ENCODE peak calls at places on chromosomes 16 and 17, in six cellular contexts. One of them, this sample, is unnamed.

GRCh38 chr17:42779304-42779941 is 987 bp upstream of the WNK4 start:
- DNase-seq in fibroblast of lung: no peak
- DNase-seq in CD8-positive, alpha-beta T cell: no peak
- DNase-seq in right cardiac atrium: no peak
- DNase-seq in upper lobe of right lung: peak
- DNase-seq in PC-3: no peak
- DNase-seq in this sample: no peak

GRCh38 chr17:34740516-34740915 is 161.1 kb downstream of the TMEM132E start:
- DNase-seq in upper lobe of right lung: no peak
- DNase-seq in right cardiac atrium: no peak
- DNase-seq in fibroblast of lung: no peak
- DNase-seq in PC-3: no peak
- DNase-seq in CD8-positive, alpha-beta T cell: no peak
- DNase-seq in this sample: no peak

GRCh38 chr16:27326738-27327585 is 13.2 kb downstream of the IL4R start:
- DNase-seq in PC-3: peak
- DNase-seq in upper lobe of right lung: peak
- DNase-seq in fibroblast of lung: peak
- DNase-seq in CD8-positive, alpha-beta T cell: peak
- DNase-seq in right cardiac atrium: peak
- DNase-seq in this sample: peak

GRCh38 chr16:19431636-19432340 is 14.1 kb downstream of the TMC5 start:
- DNase-seq in fibroblast of lung: no peak
- DNase-seq in CD8-positive, alpha-beta T cell: no peak
- DNase-seq in upper lobe of right lung: no peak
- DNase-seq in right cardiac atrium: no peak
- DNase-seq in PC-3: no peak
- DNase-seq in this sample: no peak

GRCh38 chr16:70782237-70782636 is 18.7 kb downstream of the VAC14 start:
- DNase-seq in PC-3: no peak
- DNase-seq in CD8-positive, alpha-beta T cell: no peak
- DNase-seq in upper lobe of right lung: peak
- DNase-seq in right cardiac atrium: no peak
- DNase-seq in fibroblast of lung: no peak
- DNase-seq in this sample: no peak

GRCh38 chr16:49731911-49732310 is 124.0 kb downstream of the ZNF423 start:
- DNase-seq in right cardiac atrium: no peak
- DNase-seq in CD8-positive, alpha-beta T cell: no peak
- DNase-seq in upper lobe of right lung: no peak
- DNase-seq in PC-3: no peak
- DNase-seq in fibroblast of lung: no peak
- DNase-seq in this sample: no peak

GRCh38 chr16:26717826-26718225 is 348.9 kb upstream of the C16orf82 start:
- DNase-seq in upper lobe of right lung: no peak
- DNase-seq in fibroblast of lung: no peak
- DNase-seq in CD8-positive, alpha-beta T cell: no peak
- DNase-seq in PC-3: no peak
- DNase-seq in right cardiac atrium: no peak
- DNase-seq in this sample: no peak

GRCh38 chr17:47276868-47277267 is 23.2 kb downstream of the ITGB3 start:
- DNase-seq in right cardiac atrium: peak
- DNase-seq in upper lobe of right lung: peak
- DNase-seq in PC-3: peak
- DNase-seq in CD8-positive, alpha-beta T cell: no peak
- DNase-seq in fibroblast of lung: peak
- DNase-seq in this sample: peak

GRCh38 chr16:84673203-84673535 is 24.9 kb downstream of the KLHL36 start:
- DNase-seq in fibroblast of lung: no peak
- DNase-seq in CD8-positive, alpha-beta T cell: no peak
- DNase-seq in right cardiac atrium: no peak
- DNase-seq in PC-3: peak
- DNase-seq in upper lobe of right lung: no peak
- DNase-seq in this sample: peak

GRCh38 chr16:3459401-3460090 is 16.1 kb downstream of the NAA60 start:
- DNase-seq in CD8-positive, alpha-beta T cell: peak
- DNase-seq in upper lobe of right lung: no peak
- DNase-seq in right cardiac atrium: no peak
- DNase-seq in PC-3: peak
- DNase-seq in fibroblast of lung: no peak
- DNase-seq in this sample: no peak

GRCh38 chr16:1532081-1532760 is 1.2 kb upstream of the TMEM204 start:
- DNase-seq in CD8-positive, alpha-beta T cell: no peak
- DNase-seq in upper lobe of right lung: no peak
- DNase-seq in right cardiac atrium: peak
- DNase-seq in fibroblast of lung: peak
- DNase-seq in PC-3: no peak
- DNase-seq in this sample: no peak

GRCh38 chr17:30256756-30257506 is 21.4 kb upstream of the SLC6A4 start:
- DNase-seq in right cardiac atrium: no peak
- DNase-seq in PC-3: no peak
- DNase-seq in fibroblast of lung: peak
- DNase-seq in CD8-positive, alpha-beta T cell: no peak
- DNase-seq in upper lobe of right lung: no peak
- DNase-seq in this sample: peak

GRCh38 chr16:29146266-29146665 is 161.4 kb downstream of the LAT start:
- DNase-seq in CD8-positive, alpha-beta T cell: no peak
- DNase-seq in upper lobe of right lung: peak
- DNase-seq in fibroblast of lung: no peak
- DNase-seq in PC-3: no peak
- DNase-seq in right cardiac atrium: no peak
- DNase-seq in this sample: no peak

GRCh38 chr17:60231234-60231633 is 81.5 kb downstream of the CA4 start:
- DNase-seq in right cardiac atrium: no peak
- DNase-seq in PC-3: peak
- DNase-seq in CD8-positive, alpha-beta T cell: no peak
- DNase-seq in fibroblast of lung: peak
- DNase-seq in upper lobe of right lung: no peak
- DNase-seq in this sample: no peak

GRCh38 chr17:41666336-41666680 is 22.4 kb upstream of the EIF1 start:
- DNase-seq in upper lobe of right lung: peak
- DNase-seq in CD8-positive, alpha-beta T cell: peak
- DNase-seq in PC-3: peak
- DNase-seq in right cardiac atrium: peak
- DNase-seq in fibroblast of lung: peak
- DNase-seq in this sample: no peak
- H3K4me3 ChIP-seq in upper lobe of right lung: peak
- H3K4me3 ChIP-seq in CD8-positive, alpha-beta T cell: peak
- H3K4me3 ChIP-seq in PC-3: peak
- H3K4me3 ChIP-seq in right cardiac atrium: peak
- H3K4me3 ChIP-seq in fibroblast of lung: peak
- H3K4me3 ChIP-seq in this sample: peak

GRCh38 chr16:88358033-88358481 is 24.7 kb upstream of the ZNF469 start:
- DNase-seq in right cardiac atrium: peak
- DNase-seq in PC-3: no peak
- DNase-seq in CD8-positive, alpha-beta T cell: no peak
- DNase-seq in fibroblast of lung: no peak
- DNase-seq in upper lobe of right lung: peak
- DNase-seq in this sample: no peak

GRCh38 chr16:88356727-88357199 is 26.0 kb upstream of the ZNF469 start:
- DNase-seq in fibroblast of lung: no peak
- DNase-seq in PC-3: no peak
- DNase-seq in upper lobe of right lung: no peak
- DNase-seq in CD8-positive, alpha-beta T cell: no peak
- DNase-seq in right cardiac atrium: peak
- DNase-seq in this sample: no peak

GRCh38 chr16:88357306-88358032 is 25.3 kb upstream of the ZNF469 start:
- DNase-seq in PC-3: no peak
- DNase-seq in right cardiac atrium: peak
- DNase-seq in fibroblast of lung: no peak
- DNase-seq in upper lobe of right lung: no peak
- DNase-seq in CD8-positive, alpha-beta T cell: no peak
- DNase-seq in this sample: no peak

GRCh38 chr16:88360999-88361398 is 21.8 kb upstream of the ZNF469 start:
- DNase-seq in fibroblast of lung: no peak
- DNase-seq in CD8-positive, alpha-beta T cell: no peak
- DNase-seq in upper lobe of right lung: no peak
- DNase-seq in PC-3: no peak
- DNase-seq in right cardiac atrium: no peak
- DNase-seq in this sample: no peak

DNA sequence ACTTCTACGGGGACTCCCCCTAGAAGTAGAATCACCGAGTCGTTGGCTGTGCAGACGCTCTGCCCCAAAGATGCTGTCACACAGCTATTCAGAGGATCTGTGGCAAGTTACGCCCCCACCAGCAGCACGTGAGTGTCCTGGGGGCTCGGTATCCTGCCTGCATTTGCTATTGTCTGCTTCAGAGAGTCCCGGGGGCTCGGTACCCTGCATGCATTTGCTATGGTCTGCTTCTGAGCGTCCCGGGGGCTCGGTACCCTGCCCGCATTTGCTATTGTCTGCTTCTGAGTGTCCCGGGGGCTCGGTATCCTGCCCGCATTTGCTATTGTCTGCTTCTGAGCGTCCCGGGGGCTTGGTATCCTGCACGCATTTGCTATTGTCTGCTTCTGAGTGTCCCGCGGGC is 23.8 kb upstream of the ZNF469 start:
- DNase-seq in right cardiac atrium: peak
- DNase-seq in CD8-positive, alpha-beta T cell: no peak
- DNase-seq in fibroblast of lung: no peak
- DNase-seq in upper lobe of right lung: peak
- DNase-seq in PC-3: no peak
- DNase-seq in this sample: no peak
- H3K4me3 ChIP-seq in right cardiac atrium: no peak
- H3K4me3 ChIP-seq in CD8-positive, alpha-beta T cell: no peak
- H3K4me3 ChIP-seq in fibroblast of lung: no peak
- H3K4me3 ChIP-seq in upper lobe of right lung: no peak
- H3K4me3 ChIP-seq in PC-3: no peak
- H3K4me3 ChIP-seq in this sample: no peak

GRCh38 chr17:77935121-77935571 is 23.4 kb upstream of the TNRC6C start:
- DNase-seq in upper lobe of right lung: no peak
- DNase-seq in CD8-positive, alpha-beta T cell: no peak
- DNase-seq in right cardiac atrium: no peak
- DNase-seq in PC-3: no peak
- DNase-seq in fibroblast of lung: no peak
- DNase-seq in this sample: no peak
- H3K4me3 ChIP-seq in upper lobe of right lung: no peak
- H3K4me3 ChIP-seq in CD8-positive, alpha-beta T cell: no peak
- H3K4me3 ChIP-seq in right cardiac atrium: no peak
- H3K4me3 ChIP-seq in PC-3: no peak
- H3K4me3 ChIP-seq in fibroblast of lung: no peak
- H3K4me3 ChIP-seq in this sample: no peak

GRCh38 chr16:22120440-22120839 is 28.1 kb downstream of the VWA3A start:
- DNase-seq in upper lobe of right lung: no peak
- DNase-seq in fibroblast of lung: no peak
- DNase-seq in CD8-positive, alpha-beta T cell: no peak
- DNase-seq in PC-3: no peak
- DNase-seq in right cardiac atrium: no peak
- DNase-seq in this sample: no peak
- H3K4me3 ChIP-seq in upper lobe of right lung: no peak
- H3K4me3 ChIP-seq in fibroblast of lung: no peak
- H3K4me3 ChIP-seq in CD8-positive, alpha-beta T cell: no peak
- H3K4me3 ChIP-seq in PC-3: no peak
- H3K4me3 ChIP-seq in right cardiac atrium: no peak
- H3K4me3 ChIP-seq in this sample: no peak

GRCh38 chr17:12358477-12358876 is 307.2 kb upstream of the MYOCD start:
- DNase-seq in upper lobe of right lung: no peak
- DNase-seq in right cardiac atrium: peak
- DNase-seq in PC-3: no peak
- DNase-seq in CD8-positive, alpha-beta T cell: no peak
- DNase-seq in fibroblast of lung: peak
- DNase-seq in this sample: no peak
- H3K4me3 ChIP-seq in upper lobe of right lung: no peak
- H3K4me3 ChIP-seq in right cardiac atrium: no peak
- H3K4me3 ChIP-seq in PC-3: no peak
- H3K4me3 ChIP-seq in CD8-positive, alpha-beta T cell: no peak
- H3K4me3 ChIP-seq in fibroblast of lung: no peak
- H3K4me3 ChIP-seq in this sample: no peak

GRCh38 chr17:1124238-1124699 is 55.5 kb downstream of the ABR start:
- DNase-seq in CD8-positive, alpha-beta T cell: no peak
- DNase-seq in upper lobe of right lung: no peak
- DNase-seq in fibroblast of lung: no peak
- DNase-seq in right cardiac atrium: no peak
- DNase-seq in PC-3: no peak
- DNase-seq in this sample: no peak

GRCh38 chr17:1123397-1124237 is 56.2 kb downstream of the ABR start:
- DNase-seq in CD8-positive, alpha-beta T cell: no peak
- DNase-seq in fibroblast of lung: no peak
- DNase-seq in right cardiac atrium: peak
- DNase-seq in upper lobe of right lung: no peak
- DNase-seq in PC-3: no peak
- DNase-seq in this sample: no peak

GRCh38 chr17:1120596-1121441 is 59.0 kb downstream of the ABR start:
- DNase-seq in upper lobe of right lung: no peak
- DNase-seq in CD8-positive, alpha-beta T cell: no peak
- DNase-seq in PC-3: no peak
- DNase-seq in right cardiac atrium: no peak
- DNase-seq in fibroblast of lung: no peak
- DNase-seq in this sample: no peak

GRCh38 chr17:1124896-1125774 is 54.6 kb downstream of the ABR start:
- DNase-seq in CD8-positive, alpha-beta T cell: no peak
- DNase-seq in PC-3: no peak
- DNase-seq in upper lobe of right lung: no peak
- DNase-seq in fibroblast of lung: no peak
- DNase-seq in right cardiac atrium: no peak
- DNase-seq in this sample: no peak

GRCh38 chr17:1122681-1123396 is 56.9 kb downstream of the ABR start:
- DNase-seq in PC-3: peak
- DNase-seq in upper lobe of right lung: peak
- DNase-seq in CD8-positive, alpha-beta T cell: peak
- DNase-seq in right cardiac atrium: peak
- DNase-seq in fibroblast of lung: peak
- DNase-seq in this sample: no peak
- H3K4me3 ChIP-seq in PC-3: no peak
- H3K4me3 ChIP-seq in upper lobe of right lung: no peak
- H3K4me3 ChIP-seq in CD8-positive, alpha-beta T cell: no peak
- H3K4me3 ChIP-seq in right cardiac atrium: no peak
- H3K4me3 ChIP-seq in fibroblast of lung: no peak
- H3K4me3 ChIP-seq in this sample: no peak

GRCh38 chr17:68794636-68795503 is 160.3 kb downstream of the ABCA8 start:
- DNase-seq in CD8-positive, alpha-beta T cell: no peak
- DNase-seq in fibroblast of lung: peak
- DNase-seq in right cardiac atrium: peak
- DNase-seq in PC-3: peak
- DNase-seq in upper lobe of right lung: no peak
- DNase-seq in this sample: no peak
- H3K4me3 ChIP-seq in CD8-positive, alpha-beta T cell: no peak
- H3K4me3 ChIP-seq in fibroblast of lung: peak
- H3K4me3 ChIP-seq in right cardiac atrium: no peak
- H3K4me3 ChIP-seq in PC-3: no peak
- H3K4me3 ChIP-seq in upper lobe of right lung: peak
- H3K4me3 ChIP-seq in this sample: no peak

GRCh38 chr17:68771867-68772515 is 170.8 kb upstream of the FAM20A start:
- DNase-seq in PC-3: peak
- DNase-seq in upper lobe of right lung: no peak
- DNase-seq in fibroblast of lung: peak
- DNase-seq in CD8-positive, alpha-beta T cell: no peak
- DNase-seq in right cardiac atrium: no peak
- DNase-seq in this sample: no peak
- H3K4me3 ChIP-seq in PC-3: peak
- H3K4me3 ChIP-seq in upper lobe of right lung: peak
- H3K4me3 ChIP-seq in fibroblast of lung: peak
- H3K4me3 ChIP-seq in CD8-positive, alpha-beta T cell: no peak
- H3K4me3 ChIP-seq in right cardiac atrium: no peak
- H3K4me3 ChIP-seq in this sample: no peak